ENCODE peak calls at places on chromosomes 3 and 15, in nine cellular contexts. O is upper lobe of right lung; Y is neuronal stem cell; P is mucosa of descending colon; H is breast epithelium; G is fibroblast of lung; K is naive thymus-derived CD4-positive, alpha-beta T cell; Z is SJCRH30; X is aorta. V is an unnamed sample.

GRCh38 chr15:96345560-96346389 is 15.3 kb downstream of the NR2F2 start:
- DNase-seq in O (peak; percentile 76), K (no peak), Y (no peak), P (peak; percentile 59), G (peak; percentile 94), H (no peak), Z (peak; percentile 18), X (peak; percentile 80), V (peak; percentile 77)

GRCh38 chr15:77179541-77179998 is 108.7 kb upstream of the TSPAN3 start:
- DNase-seq in Z (no peak), G (no peak), K (no peak), Y (no peak), X (no peak), H (no peak), O (no peak), P (no peak), V (no peak)

GRCh38 chr15:100926971-100927756 is 8.0 kb downstream of the LRRK1 start:
- DNase-seq in Z (no peak), P (no peak), K (no peak), G (no peak), O (no peak), Y (no peak), H (no peak), X (no peak), V (peak; percentile 30)

GRCh38 chr15:45448066-45448510 is 69.7 kb upstream of the GATM start:
- DNase-seq in Z (no peak), O (peak; percentile 77), G (no peak), P (peak; percentile 52), K (no peak), X (peak; percentile 62), Y (no peak), H (no peak), V (no peak)

GRCh38 chr15:70121656-70122297 is 24.1 kb upstream of the TLE3 start:
- DNase-seq in H (no peak), P (peak; percentile 42), G (peak; percentile 94), Y (no peak), X (peak; percentile 80), Z (peak; percentile 72), O (peak; percentile 62), K (no peak), V (no peak)

GRCh38 chr3:159988617-159989251 is at the start of gene IL12A:
- DNase-seq in K (peak; percentile 80), G (peak; percentile 75), O (peak; percentile 92), Z (peak; percentile 47), X (peak; percentile 85), H (peak; percentile 44), P (peak; percentile 89), Y (peak; percentile 74), V (peak; percentile 87)

GRCh38 chr3:54197509-54197908 is 75.2 kb downstream of the CACNA2D3 start:
- DNase-seq in H (no peak), X (no peak), K (no peak), G (no peak), P (no peak), Y (no peak), Z (no peak), O (no peak), V (no peak)

GRCh38 chr3:78390221-78390620 is 1350.3 kb downstream of the ROBO2 start:
- DNase-seq in P (no peak), X (no peak), O (no peak), Z (no peak), H (no peak), G (no peak), Y (no peak), K (no peak), V (no peak)

GRCh38 chr15:83320831-83321230 is 36.4 kb upstream of the BNC1 start:
- DNase-seq in Z (peak; percentile 22), Y (no peak), K (no peak), X (no peak), G (peak; percentile 12), P (no peak), H (no peak), O (no peak), V (no peak)

DNA sequence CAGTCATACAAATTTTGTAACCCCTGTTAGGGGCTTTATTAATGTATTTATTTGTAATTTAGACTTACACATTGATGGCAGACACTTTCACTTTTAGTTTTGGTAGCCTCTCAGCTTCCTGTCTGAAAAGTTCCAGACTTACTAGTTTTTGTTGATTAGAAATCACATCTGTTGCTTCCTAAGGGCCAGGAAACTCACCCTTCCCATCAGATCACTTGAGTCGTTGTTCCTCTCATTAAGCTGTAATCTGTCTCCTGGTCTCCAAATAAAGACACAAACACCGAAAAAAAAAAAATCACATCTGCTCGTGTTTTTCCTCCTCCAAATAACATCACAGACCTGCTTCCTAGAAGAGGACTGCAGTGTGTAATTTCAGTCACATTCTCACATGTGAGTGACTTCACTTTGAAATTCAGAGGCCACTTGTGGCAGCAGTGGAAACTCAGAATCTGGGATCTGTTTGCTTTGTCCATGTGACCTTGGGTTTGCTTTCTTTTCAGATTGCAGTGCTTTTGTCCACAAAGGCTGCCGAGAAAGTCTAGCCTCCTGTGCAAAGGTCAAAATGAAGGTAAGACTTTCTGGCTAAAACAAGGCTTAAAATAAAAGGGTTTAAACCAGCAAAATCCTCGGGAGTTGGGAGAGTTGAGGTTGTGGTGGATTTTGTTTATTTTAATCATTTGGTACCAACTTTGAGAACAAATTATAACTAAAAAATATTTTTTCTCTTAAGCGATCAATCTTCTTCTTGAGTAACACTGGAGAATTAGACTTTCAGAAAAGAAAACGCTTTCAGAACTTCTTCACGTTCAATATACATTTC is 87.0 kb downstream of the KLHL25 start:
- DNase-seq in O (no peak), Y (no peak), K (no peak), H (no peak), Z (peak; percentile 8), G (peak; percentile 55), X (no peak), P (no peak), V (no peak)
- H3K4me3 ChIP-seq in O (peak overlapping the region; percentile 24), Y (no peak overlapping the region), K (peak overlapping the region; percentile 44), H (peak overlapping the region; percentile 20), Z (no peak overlapping the region), G (peak overlapping the region; percentile 27), X (no peak overlapping the region), P (no peak overlapping the region), V (no peak overlapping the region)

DNA sequence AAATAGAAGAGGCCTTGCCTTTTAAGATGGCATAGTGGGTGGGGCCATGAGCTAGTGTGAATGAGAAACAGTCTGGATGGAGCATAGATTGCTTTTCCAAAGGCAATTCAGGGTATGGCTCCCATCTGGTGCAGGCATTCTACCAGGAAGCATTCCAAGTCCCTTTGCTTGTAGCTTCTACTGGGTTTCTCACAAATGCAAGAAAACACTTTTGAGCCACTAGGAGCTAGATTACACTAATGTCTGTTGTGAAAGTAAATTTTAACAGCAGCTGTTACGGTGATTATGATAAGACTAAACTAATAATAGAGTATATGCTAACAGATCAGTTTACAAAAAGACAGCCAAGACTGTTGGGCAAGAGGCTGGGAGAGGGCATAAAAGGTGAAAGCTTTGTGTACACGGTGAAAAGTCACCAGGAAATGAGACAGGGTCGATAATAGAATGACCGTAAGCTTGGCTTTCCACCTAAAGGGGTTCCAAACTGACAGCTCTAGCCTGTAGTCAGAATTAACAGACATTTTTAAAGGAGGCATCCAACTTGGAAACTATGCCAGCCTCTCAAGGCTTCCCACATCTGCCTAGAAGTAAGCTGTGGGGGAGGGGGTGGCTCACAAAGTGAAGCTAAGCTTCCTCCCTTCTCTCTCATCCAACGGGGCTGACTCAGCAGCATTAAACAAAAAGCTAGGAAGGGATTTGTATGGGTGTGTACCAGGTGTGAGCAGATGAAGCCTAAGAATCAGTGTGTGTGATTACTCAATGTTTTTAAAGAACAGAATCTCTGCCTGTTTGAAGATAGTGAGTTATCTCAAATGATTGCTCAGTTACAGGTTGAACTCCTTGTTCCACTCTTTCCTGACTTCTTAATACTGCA is 61.1 kb upstream of the GPD1L start:
- DNase-seq in G (peak; percentile 99), X (no peak), O (no peak), H (no peak), Z (peak; percentile 46), K (no peak), Y (no peak), P (peak; percentile 39), V (no peak)
- H3K4me3 ChIP-seq in G (peak overlapping the region; percentile 23), X (no peak overlapping the region), O (no peak overlapping the region), H (no peak overlapping the region), Z (no peak overlapping the region), K (no peak overlapping the region), Y (no peak overlapping the region), P (no peak overlapping the region), V (no peak overlapping the region)

GRCh38 chr15:78950906-78951840 is 6.3 kb upstream of the CTSH start:
- DNase-seq in G (peak; percentile 55), O (no peak), P (no peak), Z (no peak), K (no peak), H (no peak), X (no peak), Y (no peak), V (no peak)
- H3K4me3 ChIP-seq in G (no peak overlapping the region), O (no peak overlapping the region), P (no peak overlapping the region), Z (no peak overlapping the region), K (no peak overlapping the region), H (no peak overlapping the region), X (no peak overlapping the region), Y (no peak overlapping the region), V (no peak overlapping the region)

DNA sequence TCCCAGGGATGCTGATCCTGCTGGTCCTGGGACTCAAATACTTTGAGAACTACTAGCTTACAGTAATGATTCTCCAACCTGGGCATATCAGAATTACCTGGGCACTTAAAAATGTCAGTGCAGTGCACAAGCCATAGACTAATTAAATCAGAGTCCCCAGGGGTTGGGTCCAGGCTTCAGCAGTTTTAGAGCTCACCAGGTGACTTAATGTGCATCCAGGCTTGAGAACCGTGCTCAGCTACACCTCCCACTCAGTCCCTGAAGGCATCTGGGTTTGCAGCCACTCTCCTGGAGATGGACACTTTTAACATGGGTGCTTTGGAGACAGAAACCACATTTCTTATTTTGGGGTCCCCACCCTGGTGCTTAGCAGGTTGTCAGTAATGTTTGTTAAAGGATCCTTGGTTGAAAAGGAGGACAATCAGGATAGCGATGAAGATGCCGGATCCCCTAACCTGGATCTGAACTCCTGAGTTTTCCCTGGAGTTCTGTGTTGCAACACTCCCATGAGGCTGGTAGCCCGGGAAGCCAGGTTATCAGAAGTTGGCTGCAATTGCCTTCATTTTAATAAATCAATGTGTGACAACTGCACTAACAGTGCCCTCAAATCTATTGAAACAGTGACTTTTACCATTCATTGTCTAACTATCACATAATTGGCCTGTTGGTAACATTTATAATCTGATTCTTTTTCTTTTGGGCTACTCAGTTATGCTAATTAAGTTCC is 48.1 kb downstream of the BFSP2 start:
- DNase-seq in O (no peak), Y (no peak), H (no peak), K (no peak), P (no peak), X (no peak), Z (no peak), G (no peak), V (no peak)
- H3K4me3 ChIP-seq in O (no peak overlapping the region), Y (no peak overlapping the region), H (no peak overlapping the region), K (no peak overlapping the region), P (no peak overlapping the region), X (no peak overlapping the region), Z (no peak overlapping the region), G (no peak overlapping the region), V (no peak overlapping the region)

GRCh38 chr3:62220616-62221015 is 152.7 kb downstream of the FEZF2 start:
- DNase-seq in K (no peak), Y (no peak), G (no peak), X (no peak), H (no peak), O (no peak), Z (no peak), P (no peak), V (no peak)
- H3K4me3 ChIP-seq in K (no peak overlapping the region), Y (no peak overlapping the region), G (no peak overlapping the region), X (no peak overlapping the region), H (no peak overlapping the region), O (no peak overlapping the region), Z (no peak overlapping the region), P (no peak overlapping the region), V (no peak overlapping the region)

V was measured in BE2C.